ENCODE peak calls at places on chromosomes 3 and 15, in five cellular contexts. H, S, A, Q and U are unnamed samples. For H3K4me1, the result is how much of the 10 kb centered on the place peaks cover.

GRCh38 chr3:102394517-102394916 is 40.3 kb upstream of the ZPLD1 start:
- DNase-seq in H (no peak), S (no peak), A (no peak), Q (peak), U (no peak)

GRCh38 chr15:70195808-70196304 is 98.1 kb upstream of the TLE3 start:
- DNase-seq in H (no peak), S (peak), A (peak), Q (peak), U (peak)

GRCh38 chr3:182562274-182562673 is 231.0 kb upstream of the ATP11B start:
- DNase-seq in H (no peak), S (no peak), A (no peak), Q (no peak), U (no peak)

GRCh38 chr15:82129769-82130168 is 84.0 kb upstream of the MEX3B start:
- DNase-seq in H (no peak), S (no peak), A (peak), Q (peak), U (no peak)

GRCh38 chr3:150958694-150959093 is 13.8 kb downstream of the CLRN1 start:
- DNase-seq in H (no peak), S (no peak), A (no peak), Q (no peak), U (no peak)

GRCh38 chr15:51634591-51635198 is 12.1 kb upstream of the DMXL2 start:
- DNase-seq in H (no peak), S (no peak), A (peak), Q (peak), U (no peak)

GRCh38 chr15:55514414-55514850 is 6.4 kb upstream of the DNAAF4 start:
- DNase-seq in H (no peak), S (no peak), A (no peak), Q (no peak), U (peak)

GRCh38 chr15:77819271-77819806 is 186.6 kb upstream of the LINGO1 start:
- DNase-seq in H (peak), S (no peak), A (no peak), Q (no peak), U (no peak)

GRCh38 chr3:174986685-174987084 is 127.6 kb downstream of the NAALADL2 start:
- DNase-seq in H (no peak), S (no peak), A (peak), Q (peak), U (no peak)

GRCh38 chr3:153163349-153164008 is 1.5 kb downstream of the RAP2B start:
- DNase-seq in H (peak), S (no peak), A (peak), Q (peak), U (peak)

GRCh38 chr15:71780349-71780976 is 29.9 kb upstream of the NR2E3 start:
- DNase-seq in H (peak), S (peak), A (peak), Q (peak), U (peak)

GRCh38 chr15:95770191-95770590 is 560.3 kb upstream of the NR2F2 start:
- DNase-seq in H (peak), S (no peak), A (peak), Q (peak), U (peak)

GRCh38 chr3:126019683-126020082 is 50.7 kb downstream of the ROPN1B start:
- DNase-seq in H (no peak), S (no peak), A (no peak), Q (no peak), U (no peak)

GRCh38 chr15:91872356-91873132 is 19.0 kb downstream of the SLCO3A1 start:
- DNase-seq in H (no peak), S (no peak), A (no peak), Q (no peak), U (no peak)

GRCh38 chr3:79268422-79268821 is 499.4 kb downstream of the ROBO1 start:
- DNase-seq in H (no peak), S (no peak), A (no peak), Q (no peak), U (no peak)

GRCh38 chr3:166527325-166527724 is 690.1 kb upstream of the BCHE start:
- DNase-seq in H (no peak), S (no peak), A (peak), Q (peak), U (no peak)

GRCh38 chr3:41956574-41956973 is 5.3 kb downstream of the ULK4 start:
- DNase-seq in H (no peak), S (no peak), A (no peak), Q (no peak), U (no peak)

GRCh38 chr3:126131881-126132750 is 48.2 kb upstream of the SLC41A3 start:
- DNase-seq in H (no peak), S (no peak), A (no peak), Q (no peak), U (no peak)

GRCh38 chr15:71294636-71295241 is 179.5 kb downstream of the THSD4 start:
- DNase-seq in H (no peak), S (no peak), A (peak), Q (peak), U (peak)

GRCh38 chr3:194118920-194119319 is 17.0 kb upstream of the HES1 start:
- DNase-seq in H (no peak), S (no peak), A (no peak), Q (no peak), U (no peak)

GRCh38 chr3:27673701-27674100 is 48.4 kb downstream of the EOMES start:
- DNase-seq in H (peak), S (no peak), A (no peak), Q (no peak), U (no peak)

GRCh38 chr3:72776-73175 is 123.8 kb upstream of the CHL1 start:
- DNase-seq in H (no peak), S (no peak), A (no peak), Q (no peak), U (no peak)

GRCh38 chr3:49803464-49804140 is 541 bp downstream of the INKA1 start:
- DNase-seq in H (peak), S (no peak), A (peak), Q (no peak), U (no peak)

GRCh38 chr3:127413318-127413673 is 125.5 kb upstream of the PRR20G start:
- DNase-seq in H (no peak), S (no peak), A (no peak), Q (no peak), U (no peak)

GRCh38 chr3:152696962-152697361 is 138.0 kb upstream of the P2RY1 start:
- DNase-seq in H (no peak), S (no peak), A (no peak), Q (no peak), U (no peak)

GRCh38 chr3:30747771-30748281 is 141.4 kb downstream of the TGFBR2 start:
- DNase-seq in H (peak), S (peak), A (peak), Q (peak), U (peak)

GRCh38 chr15:101115887-101116680 is 135.8 kb downstream of the CHSY1 start:
- DNase-seq in H (no peak), S (no peak), A (peak), Q (peak), U (no peak)

GRCh38 chr3:187839422-187839821 is 94.2 kb upstream of the BCL6 start:
- DNase-seq in H (no peak), S (no peak), A (no peak), Q (no peak), U (peak)

GRCh38 chr3:32934150-32934742 is 17.2 kb upstream of the CCR4 start:
- DNase-seq in H (peak), S (no peak), A (peak), Q (no peak), U (peak)

GRCh38 chr3:110126065-110126464 is 788.7 kb upstream of the DPPA4 start:
- DNase-seq in H (no peak), S (no peak), A (peak), Q (peak), U (no peak)

GRCh38 chr15:28132524-28133275 is 33.6 kb upstream of the OCA2 start:
- DNase-seq in H (no peak), S (no peak), A (peak), Q (peak), U (no peak)

GRCh38 chr3:15180042-15180611 is 25.9 kb upstream of the CAPN7 start:
- DNase-seq in H (no peak), S (no peak), A (no peak), Q (no peak), U (no peak)

GRCh38 chr15:81281925-81282895 is 41.7 kb downstream of the STARD5 start:
- DNase-seq in H (no peak), S (no peak), A (no peak), Q (no peak), U (peak)

GRCh38 chr3:100522125-100522524 is 29.7 kb downstream of the TMEM45A start:
- DNase-seq in H (no peak), S (no peak), A (no peak), Q (no peak), U (no peak)
- H3K4me1 ChIP-seq in H (under half), S (under half), A (under half), Q (under half), U (under half)

GRCh38 chr3:98709433-98709832 is 53.7 kb upstream of the ST3GAL6 start:
- DNase-seq in H (no peak), S (no peak), A (no peak), Q (no peak), U (no peak)
- H3K4me2 ChIP-seq in H (no peak), S (no peak), A (no peak), Q (no peak), U (no peak)

GRCh38 chr3:129327510-129327909 is 48.8 kb downstream of the HMCES start:
- DNase-seq in H (no peak), S (no peak), A (no peak), Q (no peak), U (no peak)

GRCh38 chr3:129326591-129326990 is 47.9 kb downstream of the HMCES start:
- DNase-seq in H (no peak), S (no peak), A (no peak), Q (no peak), U (no peak)

GRCh38 chr3:129324855-129325254 is 46.2 kb downstream of the HMCES start:
- DNase-seq in H (no peak), S (no peak), A (no peak), Q (no peak), U (no peak)

GRCh38 chr3:129325383-129325782 is 46.7 kb downstream of the HMCES start:
- DNase-seq in H (no peak), S (no peak), A (no peak), Q (no peak), U (no peak)

DNA sequence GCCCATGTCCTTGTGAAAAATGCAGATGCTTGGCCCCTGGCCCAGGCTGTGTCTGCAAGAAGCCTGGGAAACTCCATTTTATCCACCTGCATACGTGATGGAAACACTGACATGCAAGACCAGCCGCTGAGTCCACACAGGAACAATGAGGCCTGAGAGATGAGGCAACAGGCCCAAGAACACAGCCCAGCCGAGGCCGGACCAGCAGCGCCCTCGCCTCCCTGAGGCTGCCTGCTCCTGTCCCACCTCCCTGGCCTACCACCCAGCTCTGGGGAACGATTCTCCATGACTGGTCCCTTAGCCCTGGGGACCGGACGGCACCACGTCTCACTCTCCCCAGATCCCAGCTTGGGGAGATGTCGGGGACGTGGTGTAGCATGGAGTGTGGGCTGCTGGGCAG is 47.5 kb downstream of the HMCES start:
- DNase-seq in H (no peak), S (no peak), A (no peak), Q (no peak), U (no peak)
- H3K4me3 ChIP-seq in H (no peak), S (peak), A (no peak), Q (no peak), U (no peak)

GRCh38 chr15:68209272-68209671 is 4.1 kb upstream of the CALML4 start:
- DNase-seq in H (no peak), S (no peak), A (no peak), Q (no peak), U (no peak)

GRCh38 chr15:68208136-68208535 is 3.0 kb upstream of the CALML4 start:
- DNase-seq in H (no peak), S (no peak), A (no peak), Q (no peak), U (no peak)

GRCh38 chr15:68207176-68207935 is 2.2 kb upstream of the CALML4 start:
- DNase-seq in H (peak), S (no peak), A (no peak), Q (no peak), U (no peak)

GRCh38 chr15:68209735-68210408 is 4.7 kb upstream of the CALML4 start:
- DNase-seq in H (no peak), S (no peak), A (no peak), Q (no peak), U (no peak)

GRCh38 chr15:68208641-68209240 is 3.6 kb upstream of the CALML4 start:
- DNase-seq in H (no peak), S (no peak), A (no peak), Q (no peak), U (no peak)
- H3K4me1 ChIP-seq in H (under half), S (under half), A (under half), Q (under half), U (under half)

GRCh38 chr3:149541091-149541491 is 66.6 kb downstream of the TM4SF4 start:
- DNase-seq in H (no peak), S (no peak), A (peak), Q (peak), U (no peak)

GRCh38 chr3:149539491-149539890 is 65.0 kb downstream of the TM4SF4 start:
- DNase-seq in H (no peak), S (no peak), A (no peak), Q (no peak), U (no peak)

GRCh38 chr3:149538371-149538770 is 63.9 kb downstream of the TM4SF4 start:
- DNase-seq in H (no peak), S (no peak), A (no peak), Q (no peak), U (no peak)

GRCh38 chr3:149547413-149547812 is 72.9 kb downstream of the TM4SF4 start:
- DNase-seq in H (no peak), S (no peak), A (peak), Q (peak), U (no peak)

GRCh38 chr3:149542375-149543312 is 68.1 kb downstream of the TM4SF4 start:
- DNase-seq in H (no peak), S (no peak), A (no peak), Q (peak), U (no peak)
- H3K4me2 ChIP-seq in H (no peak), S (no peak), A (peak), Q (no peak), U (no peak)